ENCODE peak calls at places on chromosomes 3 and 15, in six cellular contexts. One of them, this sample, is unnamed.

GRCh38 chr15:82986442-82986780 is 401 bp downstream of the RAMAC start:
- DNase-seq in heart left ventricle: no peak
- DNase-seq in Peyer's patch: no peak
- DNase-seq in transverse colon: no peak
- DNase-seq in stomach: no peak
- DNase-seq in IMR-90: peak; percentile 22
- DNase-seq in this sample: peak; percentile 4

GRCh38 chr3:75224419-75224818 is 439.7 kb upstream of the FRG2C start:
- DNase-seq in heart left ventricle: no peak
- DNase-seq in Peyer's patch: no peak
- DNase-seq in transverse colon: no peak
- DNase-seq in stomach: no peak
- DNase-seq in IMR-90: no peak
- DNase-seq in this sample: no peak

GRCh38 chr15:67076147-67076843 is 10.9 kb downstream of the SMAD3 start:
- DNase-seq in heart left ventricle: no peak
- DNase-seq in Peyer's patch: no peak
- DNase-seq in stomach: peak; percentile 58
- DNase-seq in transverse colon: no peak
- DNase-seq in IMR-90: peak; percentile 93
- DNase-seq in this sample: peak; percentile 43

GRCh38 chr3:65729553-65729952 is 309.2 kb downstream of the MAGI1 start:
- DNase-seq in heart left ventricle: peak; percentile 68
- DNase-seq in transverse colon: no peak
- DNase-seq in Peyer's patch: no peak
- DNase-seq in stomach: no peak
- DNase-seq in IMR-90: peak; percentile 84
- DNase-seq in this sample: peak; percentile 14

GRCh38 chr15:58517682-58518525 is 86.1 kb downstream of the LIPC start:
- DNase-seq in stomach: no peak
- DNase-seq in IMR-90: no peak
- DNase-seq in Peyer's patch: no peak
- DNase-seq in heart left ventricle: no peak
- DNase-seq in transverse colon: no peak
- DNase-seq in this sample: no peak

GRCh38 chr3:117622130-117622841 is 912.7 kb downstream of the TUSC7 start:
- DNase-seq in transverse colon: no peak
- DNase-seq in Peyer's patch: no peak
- DNase-seq in stomach: no peak
- DNase-seq in IMR-90: peak; percentile 95
- DNase-seq in heart left ventricle: no peak
- DNase-seq in this sample: no peak

GRCh38 chr3:38731522-38731921 is 82.0 kb upstream of the SCN5A start:
- DNase-seq in stomach: no peak
- DNase-seq in Peyer's patch: no peak
- DNase-seq in transverse colon: no peak
- DNase-seq in IMR-90: peak; percentile 61
- DNase-seq in heart left ventricle: no peak
- DNase-seq in this sample: no peak

GRCh38 chr15:31235298-31236183 is 91.1 kb upstream of the KLF13 start:
- DNase-seq in heart left ventricle: peak; percentile 80
- DNase-seq in Peyer's patch: no peak
- DNase-seq in IMR-90: no peak
- DNase-seq in transverse colon: peak; percentile 62
- DNase-seq in stomach: peak; percentile 59
- DNase-seq in this sample: peak; percentile 62

GRCh38 chr3:109098245-109098644 is 19.7 kb downstream of the MORC1 start:
- DNase-seq in IMR-90: no peak
- DNase-seq in transverse colon: peak; percentile 27
- DNase-seq in Peyer's patch: peak; percentile 52
- DNase-seq in heart left ventricle: no peak
- DNase-seq in stomach: no peak
- DNase-seq in this sample: peak; percentile 4

DNA sequence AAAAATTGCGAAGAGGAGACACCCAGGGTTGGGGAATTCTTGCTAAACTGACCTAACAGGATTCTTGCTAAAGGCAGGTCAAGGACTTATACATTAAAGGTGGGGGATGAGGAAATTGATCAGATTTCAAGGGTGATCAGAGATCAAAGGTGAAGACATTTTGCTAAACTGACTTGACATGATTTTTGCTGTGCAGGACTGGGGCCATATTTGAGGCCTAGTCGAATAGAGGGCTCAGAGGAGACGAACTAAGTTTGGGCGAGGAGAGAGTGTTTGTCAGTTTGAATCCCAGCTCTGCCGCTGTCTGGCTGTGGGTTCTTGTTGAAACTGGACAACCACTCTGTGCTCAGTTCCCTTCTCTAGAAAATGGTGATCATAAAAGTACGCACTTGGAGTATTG is 364.7 kb upstream of the PROK2 start:
- DNase-seq in heart left ventricle: no peak
- DNase-seq in stomach: no peak
- DNase-seq in Peyer's patch: no peak
- DNase-seq in IMR-90: no peak
- DNase-seq in transverse colon: no peak
- DNase-seq in this sample: no peak
- H3K4me1 ChIP-seq in heart left ventricle: peaks cover 10% of the 10 kb centered on the region
- H3K4me1 ChIP-seq in stomach: peaks cover 39% of the 10 kb centered on the region
- H3K4me1 ChIP-seq in Peyer's patch: no peaks in the 10 kb centered on the region
- H3K4me1 ChIP-seq in IMR-90: no peaks in the 10 kb centered on the region
- H3K4me1 ChIP-seq in transverse colon: peaks cover 15% of the 10 kb centered on the region
- H3K4me1 ChIP-seq in this sample: peaks cover 6% of the 10 kb centered on the region

DNA sequence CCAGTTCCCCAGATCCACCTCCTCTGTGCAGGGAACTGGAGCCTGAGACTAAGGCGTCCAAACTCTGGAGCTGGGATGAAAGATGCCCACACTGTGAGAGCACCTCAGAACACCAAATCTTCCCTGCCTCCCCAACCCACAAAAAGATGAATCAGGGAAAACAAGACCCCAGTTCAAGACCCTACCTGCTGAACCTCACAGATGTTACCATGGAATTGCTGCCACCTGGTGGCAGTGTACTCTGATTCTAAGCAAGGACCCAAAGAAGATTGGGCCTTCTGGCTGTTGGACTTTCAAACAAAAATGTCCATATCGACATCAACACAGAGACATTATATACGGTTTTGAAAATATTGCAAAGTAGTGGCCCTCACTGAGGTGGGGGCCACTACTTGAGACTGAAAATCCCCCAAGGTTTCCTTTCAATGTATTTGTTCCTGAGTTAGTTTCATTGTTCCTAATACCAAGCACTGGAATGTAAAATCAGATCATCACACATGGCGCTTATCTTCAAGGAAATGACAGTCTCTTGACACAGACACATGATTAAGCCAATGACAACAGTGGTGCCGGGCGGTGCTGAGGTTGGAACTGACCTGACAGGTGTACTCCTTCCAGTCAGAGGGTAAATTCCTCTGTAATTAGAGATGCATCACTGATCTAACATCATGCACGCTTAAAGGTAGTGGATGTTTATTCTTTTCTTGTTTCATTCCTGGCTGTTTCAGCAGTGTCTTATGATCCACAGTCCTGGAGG is 67.6 kb downstream of the SLC6A11 start:
- DNase-seq in IMR-90: peak; percentile 3
- DNase-seq in heart left ventricle: no peak
- DNase-seq in transverse colon: no peak
- DNase-seq in Peyer's patch: no peak
- DNase-seq in stomach: no peak
- DNase-seq in this sample: no peak
- H3K4me3 ChIP-seq in IMR-90: no peak overlapping the region
- H3K4me3 ChIP-seq in heart left ventricle: no peak overlapping the region
- H3K4me3 ChIP-seq in transverse colon: no peak overlapping the region
- H3K4me3 ChIP-seq in Peyer's patch: no peak overlapping the region
- H3K4me3 ChIP-seq in stomach: no peak overlapping the region
- H3K4me3 ChIP-seq in this sample: no peak overlapping the region

GRCh38 chr15:75625542-75626347 is at the start of gene SNUPN:
- DNase-seq in transverse colon: peak; percentile 96
- DNase-seq in Peyer's patch: peak; percentile 98
- DNase-seq in IMR-90: peak; percentile 86
- DNase-seq in stomach: peak; percentile 95
- DNase-seq in heart left ventricle: peak; percentile 96
- DNase-seq in this sample: peak; percentile 94
- TF ChIP-seq POLR2A in transverse colon: no peak
- TF ChIP-seq POLR2A in Peyer's patch: peak; percentile 16
- TF ChIP-seq POLR2A in IMR-90: peak; percentile 25
- TF ChIP-seq POLR2A in stomach: no peak
- TF ChIP-seq POLR2A in heart left ventricle: peak; percentile 57
- TF ChIP-seq POLR2A in this sample: no peak

GRCh38 chr15:68599560-68600071 is 20.8 kb downstream of the CORO2B start:
- DNase-seq in IMR-90: peak; percentile 75
- DNase-seq in heart left ventricle: no peak
- DNase-seq in stomach: no peak
- DNase-seq in Peyer's patch: peak; percentile 26
- DNase-seq in transverse colon: no peak
- DNase-seq in this sample: no peak

GRCh38 chr15:68602484-68603240 is 23.9 kb downstream of the CORO2B start:
- DNase-seq in stomach: no peak
- DNase-seq in IMR-90: no peak
- DNase-seq in Peyer's patch: peak; percentile 12
- DNase-seq in heart left ventricle: no peak
- DNase-seq in transverse colon: no peak
- DNase-seq in this sample: no peak

GRCh38 chr15:68601206-68602197 is 22.7 kb downstream of the CORO2B start:
- DNase-seq in heart left ventricle: peak; percentile 62
- DNase-seq in stomach: no peak
- DNase-seq in IMR-90: no peak
- DNase-seq in transverse colon: no peak
- DNase-seq in Peyer's patch: peak; percentile 21
- DNase-seq in this sample: no peak

GRCh38 chr15:68606332-68606731 is 27.5 kb downstream of the CORO2B start:
- DNase-seq in IMR-90: peak; percentile 63
- DNase-seq in Peyer's patch: no peak
- DNase-seq in transverse colon: no peak
- DNase-seq in stomach: no peak
- DNase-seq in heart left ventricle: no peak
- DNase-seq in this sample: no peak

DNA sequence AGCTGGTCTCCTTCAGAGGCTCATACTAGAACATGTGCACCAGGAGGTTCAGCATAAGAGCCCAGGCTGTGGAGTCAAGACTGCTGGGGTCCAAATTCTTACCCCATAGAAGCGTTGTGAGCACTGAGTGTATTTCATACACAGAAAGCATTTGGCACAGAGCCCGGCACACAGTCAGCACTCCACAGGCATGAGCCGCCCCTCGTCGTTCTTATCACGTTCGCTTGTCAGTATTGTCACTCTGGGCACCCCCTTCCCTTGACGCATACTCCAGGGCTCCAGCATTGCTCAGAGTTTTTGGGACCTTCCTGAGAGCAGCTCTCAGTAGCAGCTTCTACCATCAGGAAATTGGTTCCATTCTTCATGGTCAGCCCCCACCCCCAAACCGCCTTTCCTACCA is 25.2 kb downstream of the CORO2B start:
- DNase-seq in transverse colon: no peak
- DNase-seq in Peyer's patch: peak; percentile 3
- DNase-seq in heart left ventricle: no peak
- DNase-seq in IMR-90: no peak
- DNase-seq in stomach: no peak
- DNase-seq in this sample: no peak
- H3K4me1 ChIP-seq in transverse colon: no peaks in the 10 kb centered on the region
- H3K4me1 ChIP-seq in Peyer's patch: no peaks in the 10 kb centered on the region
- H3K4me1 ChIP-seq in heart left ventricle: peaks cover 49% of the 10 kb centered on the region
- H3K4me1 ChIP-seq in IMR-90: peaks cover 37% of the 10 kb centered on the region
- H3K4me1 ChIP-seq in stomach: peaks cover 23% of the 10 kb centered on the region
- H3K4me1 ChIP-seq in this sample: peaks cover 46% of the 10 kb centered on the region

DNA sequence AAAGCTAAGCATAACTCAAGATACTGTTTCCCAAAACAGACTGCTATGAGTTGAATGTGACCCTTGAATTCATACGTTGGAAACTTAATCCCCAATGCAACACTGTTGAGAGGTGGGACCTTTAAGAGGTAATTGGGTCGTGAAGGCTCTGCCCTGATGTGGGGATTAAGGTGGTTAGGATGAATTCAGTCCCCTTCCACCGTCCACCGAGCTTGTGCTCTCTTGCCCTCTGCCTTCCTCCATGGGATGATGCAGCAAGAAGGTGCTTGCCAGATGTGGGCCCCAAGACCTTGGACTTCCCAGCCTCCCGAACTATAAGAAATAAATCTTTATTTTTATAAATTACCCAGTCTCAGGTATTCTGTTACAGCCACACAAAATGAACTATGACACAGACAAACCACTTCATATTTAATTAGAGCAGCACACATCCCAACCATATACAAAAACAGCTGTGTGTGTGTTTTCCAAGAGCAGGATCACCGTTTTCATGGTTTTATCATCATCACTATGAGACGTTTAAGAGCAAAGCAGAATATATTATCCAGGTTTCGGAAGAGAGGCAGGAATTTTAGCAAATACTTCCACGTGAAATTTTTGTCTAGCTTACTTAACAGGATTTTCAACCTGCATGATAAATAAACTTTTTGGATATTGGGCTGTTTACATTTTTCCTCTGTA is 61.2 kb downstream of the CD200R1L start:
- DNase-seq in IMR-90: no peak
- DNase-seq in stomach: no peak
- DNase-seq in Peyer's patch: no peak
- DNase-seq in heart left ventricle: no peak
- DNase-seq in transverse colon: no peak
- DNase-seq in this sample: no peak
- H3K4me3 ChIP-seq in IMR-90: no peak overlapping the region
- H3K4me3 ChIP-seq in stomach: no peak overlapping the region
- H3K4me3 ChIP-seq in Peyer's patch: no peak overlapping the region
- H3K4me3 ChIP-seq in heart left ventricle: no peak overlapping the region
- H3K4me3 ChIP-seq in transverse colon: no peak overlapping the region
- H3K4me3 ChIP-seq in this sample: no peak overlapping the region

GRCh38 chr3:23202921-23203650 is at the start of gene UBE2E2:
- DNase-seq in heart left ventricle: no peak
- DNase-seq in transverse colon: peak; percentile 73
- DNase-seq in IMR-90: peak; percentile 66
- DNase-seq in stomach: peak; percentile 75
- DNase-seq in Peyer's patch: peak; percentile 77
- DNase-seq in this sample: peak; percentile 66
- TF ChIP-seq POLR2A in heart left ventricle: peak; percentile 64
- TF ChIP-seq POLR2A in transverse colon: peak; percentile 17
- TF ChIP-seq POLR2A in IMR-90: peak; percentile 59
- TF ChIP-seq POLR2A in stomach: no peak
- TF ChIP-seq POLR2A in Peyer's patch: no peak
- TF ChIP-seq POLR2A in this sample: peak; percentile 77

This sample was measured in thyroid gland.